ENCODE peak calls at places on chromosomes 3 and 15, in six cellular contexts. R is pancreas, T is heart right ventricle, U is stomach, M is tibial nerve, P is upper lobe of right lung. B is an unnamed sample.

GRCh38 chr15:71137138-71137518 is 21.9 kb downstream of the THSD4 start:
- DNase-seq in R (no peak), T (no peak), U (peak; percentile 83), M (no peak), P (no peak), B (peak; percentile 44)

GRCh38 chr15:40279437-40280141 is 3.3 kb downstream of the ANKRD63 start:
- DNase-seq in R (peak; percentile 98), T (peak; percentile 69), U (peak; percentile 80), M (peak; percentile 70), P (peak; percentile 89), B (peak; percentile 82)

GRCh38 chr15:79113831-79114230 is 23.3 kb upstream of the RASGRF1 start:
- DNase-seq in R (no peak), T (no peak), U (no peak), M (no peak), P (no peak), B (no peak)

GRCh38 chr3:101898752-101899169 is 49.4 kb downstream of the NFKBIZ start:
- DNase-seq in R (no peak), T (peak; percentile 11), U (no peak), M (peak; percentile 9), P (no peak), B (peak; percentile 10)

GRCh38 chr15:44489464-44489863 is 47.5 kb upstream of the EIF3J start:
- DNase-seq in R (no peak), T (no peak), U (no peak), M (no peak), P (no peak), B (no peak)

GRCh38 chr15:54462511-54462913 is 484.3 kb downstream of the UNC13C start:
- DNase-seq in R (no peak), T (no peak), U (no peak), M (no peak), P (no peak), B (no peak)

GRCh38 chr3:128917291-128917690 is 37.9 kb downstream of the ACAD9 start:
- DNase-seq in R (no peak), T (no peak), U (no peak), M (no peak), P (no peak), B (no peak)

GRCh38 chr3:40714771-40715170 is 190.0 kb downstream of the ZNF621 start:
- DNase-seq in R (no peak), T (no peak), U (no peak), M (no peak), P (no peak), B (no peak)

GRCh38 chr3:168714609-168715240 is 619.0 kb upstream of the GOLIM4 start:
- DNase-seq in R (no peak), T (no peak), U (no peak), M (no peak), P (no peak), B (no peak)

GRCh38 chr15:63983071-63983711 is 63.1 kb downstream of the DAPK2 start:
- DNase-seq in R (no peak), T (no peak), U (no peak), M (no peak), P (no peak), B (no peak)

GRCh38 chr3:107633327-107634141 is 110.8 kb downstream of the BBX start:
- DNase-seq in R (no peak), T (no peak), U (no peak), M (no peak), P (no peak), B (no peak)

GRCh38 chr3:154275965-154276364 is 48.3 kb downstream of the DHX36 start:
- DNase-seq in R (no peak), T (peak; percentile 9), U (no peak), M (no peak), P (no peak), B (no peak)

GRCh38 chr15:94875550-94875949 is 644.2 kb downstream of the MCTP2 start:
- DNase-seq in R (no peak), T (no peak), U (no peak), M (no peak), P (no peak), B (no peak)

GRCh38 chr15:70523634-70524033 is 239.7 kb downstream of the UACA start:
- DNase-seq in R (no peak), T (no peak), U (peak; percentile 14), M (no peak), P (no peak), B (no peak)

GRCh38 chr3:96960661-96961330 is 146.4 kb downstream of the EPHA6 start:
- DNase-seq in R (no peak), T (no peak), U (no peak), M (no peak), P (no peak), B (no peak)

GRCh38 chr3:7504886-7505775 is 644.2 kb downstream of the GRM7 start:
- DNase-seq in R (no peak), T (peak; percentile 23), U (no peak), M (peak; percentile 57), P (no peak), B (no peak)

GRCh38 chr15:94324117-94324826 is 92.9 kb downstream of the MCTP2 start:
- DNase-seq in R (no peak), T (peak; percentile 32), U (peak; percentile 53), M (peak; percentile 17), P (no peak), B (peak; percentile 41)

GRCh38 chr3:167228135-167228534 is 152.0 kb downstream of the ZBBX start:
- DNase-seq in R (no peak), T (no peak), U (no peak), M (no peak), P (no peak), B (no peak)

GRCh38 chr3:65732060-65732933 is 306.4 kb downstream of the MAGI1 start:
- DNase-seq in R (no peak), T (peak; percentile 23), U (no peak), M (peak; percentile 46), P (no peak), B (no peak)

GRCh38 chr15:57752426-57752825 is 45.9 kb downstream of the POLR2M start:
- DNase-seq in R (no peak), T (peak; percentile 62), U (no peak), M (no peak), P (no peak), B (no peak)
- TF ChIP-seq CTCF in R (no peak), T (peak; percentile 62), U (no peak), M (no peak), P (peak; percentile 39), B (no peak)

DNA sequence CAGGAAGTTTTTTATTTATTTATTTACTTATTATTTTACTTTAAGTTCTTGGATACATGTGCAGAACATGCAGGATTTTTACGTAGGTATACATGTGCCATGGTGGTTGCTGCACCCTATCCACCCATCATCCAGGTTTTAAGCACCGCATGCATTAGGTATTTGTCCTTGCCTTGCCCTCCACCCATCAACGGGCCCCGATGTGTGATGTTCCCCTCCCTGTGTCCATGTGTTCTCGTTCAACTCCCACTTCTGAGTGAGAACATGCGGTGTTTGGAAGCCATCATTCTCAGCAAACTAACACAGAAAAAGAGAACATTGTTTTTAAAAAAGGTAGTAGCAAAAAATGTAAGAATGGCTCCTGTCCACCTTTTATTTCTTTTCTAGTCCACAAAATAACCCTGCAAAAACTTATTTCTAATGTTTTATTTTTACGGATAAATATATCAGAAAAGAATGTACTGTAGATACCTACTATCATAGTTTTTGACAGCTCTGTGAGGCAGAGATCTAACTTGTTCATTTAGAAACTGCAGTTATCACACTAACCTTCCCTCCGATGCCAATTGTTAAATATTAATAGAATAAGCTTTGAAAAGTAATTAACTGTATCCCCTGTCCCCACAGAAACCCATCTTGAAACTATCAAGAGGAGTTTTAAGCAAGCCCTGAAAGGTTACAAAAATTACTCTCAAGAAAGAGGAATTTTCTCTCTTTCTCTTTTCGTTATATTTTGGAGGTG is 189.2 kb downstream of the LPP start:
- DNase-seq in R (no peak), T (peak; percentile 41), U (no peak), M (no peak), P (no peak), B (no peak)
- H3K4me1 ChIP-seq in R (peaks cover 19% of the 10 kb centered on the region), T (peaks cover 55% of the 10 kb centered on the region), U (peaks cover 12% of the 10 kb centered on the region), M (peaks cover 68% of the 10 kb centered on the region), P (peaks cover 18% of the 10 kb centered on the region), B (no peaks in the 10 kb centered on the region)

GRCh38 chr3:44495636-44496415 is 18.4 kb upstream of the ZNF445 start:
- DNase-seq in R (no peak), T (no peak), U (no peak), M (no peak), P (no peak), B (no peak)

GRCh38 chr3:44501971-44502370 is 24.5 kb upstream of the ZNF445 start:
- DNase-seq in R (no peak), T (no peak), U (no peak), M (no peak), P (no peak), B (no peak)

GRCh38 chr3:44504566-44504965 is 27.1 kb upstream of the ZNF445 start:
- DNase-seq in R (no peak), T (no peak), U (no peak), M (no peak), P (no peak), B (no peak)

GRCh38 chr3:44499149-44499898 is 21.9 kb upstream of the ZNF445 start:
- DNase-seq in R (no peak), T (no peak), U (no peak), M (no peak), P (no peak), B (no peak)
- H3K9me3 ChIP-seq in R (peaks cover 4% of the 10 kb centered on the region), T (peaks cover 26% of the 10 kb centered on the region), U (peaks cover 16% of the 10 kb centered on the region), M (peaks cover 42% of the 10 kb centered on the region), P (peaks cover 23% of the 10 kb centered on the region), B (peaks cover 68% of the 10 kb centered on the region)

GRCh38 chr3:11513817-11514135 is 129.9 kb downstream of the VGLL4 start:
- DNase-seq in R (no peak), T (no peak), U (no peak), M (no peak), P (no peak), B (no peak)

GRCh38 chr3:11510001-11510760 is 133.5 kb downstream of the VGLL4 start:
- DNase-seq in R (no peak), T (peak; percentile 28), U (no peak), M (no peak), P (no peak), B (no peak)

GRCh38 chr3:11507719-11508118 is 136.0 kb downstream of the VGLL4 start:
- DNase-seq in R (no peak), T (no peak), U (no peak), M (no peak), P (no peak), B (no peak)

GRCh38 chr3:11508346-11509174 is 135.2 kb downstream of the VGLL4 start:
- DNase-seq in R (no peak), T (no peak), U (no peak), M (no peak), P (no peak), B (no peak)

DNA sequence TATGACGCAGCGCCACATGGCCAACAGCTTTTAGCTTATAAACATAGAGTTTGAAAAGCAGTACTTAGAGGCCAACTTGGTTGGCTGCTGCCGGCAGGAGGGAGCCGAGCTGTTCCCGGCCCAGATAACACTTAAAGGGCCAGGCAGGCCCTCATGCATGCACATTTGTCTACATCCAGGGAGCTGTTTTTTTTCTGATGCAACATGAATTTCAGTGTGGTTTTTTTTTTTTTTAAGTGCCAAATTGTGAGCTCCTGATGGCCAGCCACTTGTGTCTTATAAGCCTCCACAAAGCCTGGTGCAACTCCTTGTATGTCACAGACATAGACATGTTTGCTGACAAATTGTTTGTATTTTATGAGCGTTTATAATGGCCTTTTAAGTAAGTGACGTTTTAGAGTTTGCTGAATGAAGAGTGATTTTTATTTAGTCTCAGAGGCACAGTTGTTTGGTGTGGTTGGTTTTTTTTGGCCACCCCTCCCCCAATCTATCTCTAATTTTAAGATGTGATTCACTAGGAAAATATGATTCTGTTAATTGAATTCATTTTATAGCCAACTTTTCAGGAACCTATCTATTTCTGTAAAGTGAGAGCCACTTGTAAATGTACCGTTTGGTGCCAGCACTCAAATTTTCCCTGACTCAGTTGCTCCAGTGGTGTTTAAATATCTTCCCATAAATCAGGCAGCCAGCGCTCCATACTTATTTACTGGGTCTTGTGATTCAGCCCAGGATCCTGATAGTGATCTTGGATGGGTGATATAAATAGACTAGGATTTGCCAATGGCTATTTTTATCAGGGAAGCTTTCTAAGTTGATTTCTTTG is 134.3 kb downstream of the VGLL4 start:
- DNase-seq in R (peak; percentile 67), T (peak; percentile 68), U (peak; percentile 77), M (no peak), P (peak; percentile 73), B (peak; percentile 76)
- TF ChIP-seq CTCF in R (no peak), T (peak; percentile 42), U (no peak), M (no peak), P (no peak), B (no peak)

B was measured in mucosa of descending colon.